ENCODE peak calls at places on chromosomes 16 and 17, in nine cellular contexts. I, C, R, Z, D, G, L, Q and H are unnamed samples.

GRCh38 chr16:81810361-81810760 is 31.3 kb downstream of the PLCG2 start:
- DNase-seq in I (no peak), C (no peak), G (no peak), R (no peak), L (no peak), D (no peak), Z (no peak), Q (no peak), H (no peak)

GRCh38 chr16:26594666-26595065 is 472.1 kb upstream of the C16orf82 start:
- DNase-seq in D (no peak), R (no peak), I (no peak), C (no peak), Z (no peak), G (no peak), Q (no peak), L (no peak), H (no peak)

GRCh38 chr17:79742951-79743476 is 12.3 kb downstream of the ENPP7 start:
- DNase-seq in G (no peak), L (no peak), Q (no peak), I (no peak), Z (no peak), C (no peak), R (no peak), D (no peak), H (no peak)

GRCh38 chr16:77288222-77288621 is 89.0 kb downstream of the SYCE1L start:
- DNase-seq in C (no peak), Q (peak), G (no peak), I (no peak), R (no peak), D (no peak), L (no peak), Z (peak), H (no peak)

GRCh38 chr17:33981713-33982601 is 273.1 kb upstream of the CCL2 start:
- DNase-seq in D (no peak), Q (no peak), I (no peak), L (peak), C (no peak), R (peak), G (no peak), Z (no peak), H (no peak)

GRCh38 chr16:17138801-17139200 is 332.0 kb downstream of the XYLT1 start:
- DNase-seq in Z (peak), D (no peak), L (peak), R (no peak), G (peak), Q (no peak), I (no peak), C (no peak), H (no peak)

GRCh38 chr17:60321336-60322055 is 70.4 kb downstream of the USP32 start:
- DNase-seq in I (no peak), D (no peak), G (no peak), Q (no peak), Z (no peak), R (no peak), L (no peak), C (no peak), H (no peak)

GRCh38 chr17:17535957-17536356 is 39.8 kb upstream of the RASD1 start:
- DNase-seq in C (peak), R (peak), Z (peak), G (no peak), I (peak), Q (peak), D (peak), L (no peak), H (no peak)

GRCh38 chr17:38879878-38880727 is 10.2 kb downstream of the LASP1 start:
- DNase-seq in I (no peak), D (no peak), G (peak), Q (peak), R (no peak), C (peak), L (peak), Z (peak), H (no peak)

GRCh38 chr17:77645441-77646430 is 312.8 kb upstream of the TNRC6C start:
- DNase-seq in D (no peak), R (no peak), G (no peak), C (no peak), L (peak), Z (peak), I (no peak), Q (peak), H (no peak)

GRCh38 chr17:64037802-64038201 is 17.4 kb upstream of the ICAM2 start:
- DNase-seq in I (no peak), G (no peak), D (no peak), Z (no peak), L (no peak), R (no peak), Q (no peak), C (no peak), H (no peak)

GRCh38 chr16:88020513-88020885 is 69.3 kb downstream of the BANP start:
- DNase-seq in Z (no peak), G (no peak), I (no peak), R (no peak), Q (no peak), C (no peak), L (no peak), D (no peak), H (peak)

GRCh38 chr17:46873941-46874645 is 22.7 kb downstream of the WNT9B start:
- DNase-seq in Z (no peak), I (no peak), G (no peak), C (no peak), L (no peak), D (no peak), Q (no peak), R (no peak), H (no peak)

GRCh38 chr17:45038771-45039634 is 12.4 kb downstream of the DCAKD start:
- DNase-seq in R (no peak), D (peak), C (no peak), Z (no peak), L (no peak), Q (peak), G (no peak), I (peak), H (no peak)

GRCh38 chr16:88686062-88686438 is 257 bp downstream of the SNAI3 start:
- DNase-seq in Q (no peak), D (no peak), C (no peak), I (no peak), R (no peak), L (no peak), Z (no peak), G (no peak), H (no peak)

GRCh38 chr16:56298948-56299602 is 107.8 kb downstream of the GNAO1 start:
- DNase-seq in D (no peak), R (no peak), Q (no peak), G (no peak), C (no peak), I (peak), Z (no peak), L (no peak), H (no peak)

GRCh38 chr17:18951941-18952842 is at the start of gene SLC5A10:
- DNase-seq in D (no peak), C (peak), G (peak), R (no peak), I (no peak), Z (no peak), Q (no peak), L (no peak), H (peak)

GRCh38 chr16:57091990-57092785 is at the start of gene CPNE2:
- DNase-seq in R (peak), G (peak), I (peak), Q (peak), D (peak), C (peak), Z (peak), L (peak), H (no peak)

GRCh38 chr17:29061036-29061435 is 18.1 kb downstream of the PIPOX start:
- DNase-seq in Z (no peak), I (no peak), G (no peak), R (no peak), D (no peak), Q (peak), L (no peak), C (no peak), H (no peak)

GRCh38 chr16:86529160-86529559 is 18.8 kb downstream of the FOXF1 start:
- DNase-seq in Q (no peak), D (no peak), G (no peak), Z (peak), L (no peak), R (no peak), C (no peak), I (no peak), H (no peak)

GRCh38 chr16:69040144-69040909 is 65.1 kb upstream of the HAS3 start:
- DNase-seq in L (no peak), D (no peak), Q (peak), G (no peak), Z (peak), I (no peak), R (no peak), C (no peak), H (no peak)

GRCh38 chr17:60098578-60098977 is 19.9 kb upstream of the HEATR6 start:
- DNase-seq in Z (no peak), G (no peak), I (no peak), L (no peak), C (no peak), D (no peak), R (no peak), Q (no peak), H (no peak)

GRCh38 chr16:566475-567361 is at the start of gene NHLRC4:
- DNase-seq in Z (peak), L (peak), G (peak), Q (peak), C (no peak), D (peak), I (peak), R (peak), H (no peak)

GRCh38 chr17:18318122-18318521 is 3.0 kb downstream of the SMCR8 start:
- DNase-seq in C (no peak), D (no peak), L (no peak), G (no peak), Q (no peak), Z (no peak), R (no peak), I (no peak), H (no peak)

GRCh38 chr17:56176101-56176500 is 22.8 kb downstream of the ANKFN1 start:
- DNase-seq in Z (peak), I (no peak), L (no peak), G (no peak), R (no peak), C (no peak), D (no peak), Q (peak), H (no peak)

GRCh38 chr17:75592364-75593020 is 4.9 kb downstream of the MYO15B start:
- DNase-seq in G (no peak), Q (no peak), R (no peak), C (no peak), D (no peak), Z (no peak), L (no peak), I (no peak), H (no peak)

GRCh38 chr16:21223787-21224186 is 9.7 kb upstream of the ANKS4B start:
- DNase-seq in I (no peak), Q (no peak), G (peak), D (no peak), L (no peak), C (no peak), Z (no peak), R (peak), H (no peak)

GRCh38 chr16:49470550-49470949 is 96.9 kb downstream of the C16orf78 start:
- DNase-seq in C (no peak), I (no peak), Z (no peak), R (peak), G (no peak), L (no peak), Q (no peak), D (no peak), H (no peak)

GRCh38 chr16:24013733-24014645 is 178.2 kb downstream of the PRKCB start:
- DNase-seq in Z (no peak), L (no peak), D (no peak), G (no peak), R (peak), I (no peak), C (no peak), Q (no peak), H (peak)

GRCh38 chr17:79951361-79952264 is 84.1 kb downstream of the TBC1D16 start:
- DNase-seq in R (no peak), I (no peak), Q (peak), C (no peak), D (peak), L (peak), Z (peak), G (no peak), H (peak)

GRCh38 chr17:40320771-40321501 is 12.0 kb downstream of the RARA start:
- DNase-seq in I (peak), Z (no peak), R (peak), G (no peak), Q (peak), D (no peak), L (no peak), C (no peak), H (no peak)

GRCh38 chr17:80267391-80267790 is 6.7 kb downstream of the RNF213 start:
- DNase-seq in Q (no peak), L (no peak), D (no peak), G (no peak), I (no peak), C (no peak), Z (peak), R (no peak), H (no peak)

GRCh38 chr17:31843382-31843780 is 15.7 kb downstream of the COPRS start:
- DNase-seq in C (no peak), Z (peak), R (no peak), D (no peak), Q (peak), I (no peak), L (no peak), G (no peak), H (no peak)

GRCh38 chr16:370443-370842 is at the start of gene MRPL28:
- DNase-seq in D (peak), I (peak), R (peak), L (peak), Z (peak), C (peak), G (peak), Q (peak), H (peak)

DNA sequence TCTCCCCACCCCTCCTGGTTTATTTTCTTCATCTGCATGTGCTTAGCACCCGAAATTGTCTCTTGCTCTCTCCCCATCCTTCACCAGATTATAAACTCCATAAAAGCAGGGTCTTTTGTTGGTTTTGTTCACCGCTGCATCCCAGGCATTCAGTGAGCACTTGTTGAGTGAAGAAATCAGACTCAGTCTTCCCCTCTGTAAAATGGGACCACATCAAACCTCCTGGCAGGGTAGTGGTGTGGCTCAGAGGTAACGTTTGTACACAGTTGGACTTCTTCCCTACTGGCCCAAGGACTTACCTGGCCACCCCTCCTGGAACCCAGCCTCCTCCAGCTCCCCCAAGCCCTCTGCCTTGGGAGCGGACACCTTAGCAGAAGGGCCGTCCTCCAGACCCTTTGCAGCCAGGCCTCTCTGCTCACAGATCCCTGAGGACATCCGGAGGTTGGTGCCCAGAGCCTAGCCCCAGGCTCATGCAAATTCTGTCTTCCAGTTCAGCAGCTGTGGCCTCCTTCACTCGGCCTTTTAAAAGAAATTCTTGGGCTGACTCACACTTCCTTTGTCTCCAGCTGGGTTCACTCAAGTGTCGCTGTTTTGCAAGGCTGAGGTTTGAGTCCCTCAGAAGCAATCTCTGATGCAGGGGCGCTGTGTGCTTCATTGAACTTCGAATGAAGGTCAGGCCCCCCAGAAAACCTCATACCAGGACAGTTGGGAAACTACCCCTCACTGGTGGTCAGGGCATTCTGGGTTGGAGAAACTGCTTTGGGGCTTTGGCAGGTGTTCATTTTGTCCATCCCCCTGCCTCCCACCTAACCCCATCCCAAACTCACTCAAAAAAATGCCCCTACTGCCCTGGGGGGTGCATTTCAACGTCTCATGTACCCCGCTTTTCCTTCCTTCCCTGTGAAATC is 16.8 kb upstream of the RMI2 start:
- DNase-seq in Q (peak), R (peak), L (no peak), Z (peak), D (no peak), G (peak), C (peak), I (peak), H (peak)
- TF ChIP-seq CTCF in Q (no peak), R (no peak), L (no peak), Z (no peak), D (no peak), G (no peak), C (no peak), I (no peak), H (no peak)

DNA sequence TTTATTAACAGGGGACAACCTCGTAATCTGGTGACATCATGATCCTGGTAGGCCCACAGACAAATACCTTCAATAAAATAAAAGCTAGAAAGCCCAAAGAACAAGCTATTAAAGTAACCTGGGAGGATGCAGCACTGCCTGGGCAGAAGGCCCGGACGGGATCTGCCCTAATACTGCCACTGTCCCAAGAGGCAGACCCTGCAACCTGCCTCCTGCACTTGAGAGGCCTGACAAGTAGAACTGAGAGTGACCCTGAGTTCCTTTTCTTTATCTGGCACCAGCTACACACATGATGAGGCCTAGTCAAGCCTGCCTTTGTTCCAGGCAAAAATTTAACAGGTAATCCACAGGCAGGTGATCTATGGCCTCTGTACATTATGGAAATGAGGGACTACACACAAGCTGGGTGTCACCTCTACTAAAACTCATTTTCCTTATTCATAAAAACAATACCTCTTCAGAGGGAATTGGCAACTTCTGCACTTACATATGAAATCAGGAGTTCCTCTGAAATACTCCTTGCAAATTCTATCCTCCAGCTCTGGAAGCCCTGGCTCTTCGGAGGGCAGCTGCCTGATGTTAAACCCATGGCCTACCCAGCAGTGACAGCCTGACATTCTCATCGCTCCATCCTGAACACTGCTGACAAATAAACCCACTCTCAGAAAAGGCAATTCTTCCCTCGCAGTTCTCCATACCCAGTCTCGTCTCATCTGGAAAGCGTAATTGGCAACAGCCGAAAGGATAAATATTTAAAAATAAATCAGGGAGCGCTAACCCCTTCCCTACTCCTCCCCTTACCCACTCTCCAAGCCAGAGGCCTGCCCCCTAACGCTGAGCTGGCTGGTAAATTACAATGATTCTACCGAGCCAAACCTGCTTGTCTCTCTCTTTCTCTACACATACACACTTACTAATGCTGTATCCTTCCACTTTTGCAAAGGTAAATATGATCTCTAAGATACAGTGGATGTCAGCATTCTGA is 2.5 kb upstream of the ZFHX3 start:
- DNase-seq in D (no peak), Q (no peak), G (no peak), C (no peak), L (no peak), I (peak), Z (no peak), R (no peak), H (no peak)
- TF ChIP-seq CTCF in D (peak), Q (no peak), G (no peak), C (no peak), L (no peak), I (no peak), Z (no peak), R (no peak), H (no peak)

DNA sequence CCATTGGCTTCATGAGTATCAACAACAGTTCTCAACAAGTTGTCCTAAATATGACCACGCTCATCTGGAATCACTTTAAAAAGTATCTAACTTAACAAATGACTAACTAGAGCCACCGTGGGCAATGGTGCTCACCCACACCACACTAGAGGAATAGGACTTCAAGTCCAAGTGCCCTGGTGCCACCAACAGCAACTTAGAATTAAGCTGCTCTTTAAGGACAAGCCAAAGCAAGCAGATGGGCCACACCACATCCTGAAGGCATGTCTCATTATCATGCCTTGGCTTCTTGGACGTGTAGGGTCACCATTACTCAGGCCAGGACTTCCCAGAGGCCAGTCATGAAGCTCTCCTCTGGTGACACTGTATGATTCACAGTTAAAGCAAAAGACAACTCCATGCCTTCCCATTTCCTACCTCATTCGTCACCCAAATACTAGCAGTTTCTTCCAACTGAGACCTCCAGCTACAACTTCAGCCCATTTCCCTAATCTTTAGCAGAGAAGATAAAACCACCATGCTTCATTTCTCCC is 9.4 kb upstream of the SLC6A4 start:
- DNase-seq in Q (peak), R (no peak), C (no peak), I (no peak), D (no peak), Z (peak), G (no peak), L (no peak), H (no peak)
- TF ChIP-seq CTCF in Q (no peak), R (no peak), C (no peak), I (no peak), D (no peak), Z (no peak), G (no peak), L (no peak), H (no peak)

DNA sequence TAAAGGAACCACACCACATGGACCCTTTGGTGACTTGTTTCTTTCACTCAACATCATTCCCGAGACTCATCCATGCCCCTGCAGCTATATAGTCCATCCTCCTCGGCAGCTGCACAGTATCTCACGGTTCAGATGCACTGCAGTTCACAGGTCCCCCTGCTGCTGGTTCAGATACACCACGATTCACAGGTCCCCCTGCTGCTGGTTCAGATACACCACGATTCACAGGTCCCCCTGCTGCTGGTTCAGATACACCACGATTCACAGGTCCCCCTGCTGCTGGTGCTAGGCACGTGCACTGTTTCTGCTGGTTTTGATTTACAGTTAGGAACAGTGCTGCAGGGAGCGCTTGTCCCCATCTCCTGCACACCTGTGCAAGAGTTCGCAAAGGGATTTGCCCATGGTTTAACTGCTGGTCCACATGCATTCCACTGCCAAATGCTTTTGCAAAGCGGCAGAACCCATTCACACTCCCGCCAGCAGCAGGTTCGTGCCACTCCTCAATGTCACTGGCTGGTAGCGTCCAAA is 3.8 kb downstream of the HSDL1 start:
- DNase-seq in D (no peak), L (no peak), G (peak), Q (no peak), R (no peak), Z (no peak), C (peak), I (no peak), H (no peak)
- TF ChIP-seq CTCF in D (no peak), L (no peak), G (no peak), Q (no peak), R (no peak), Z (no peak), C (no peak), I (no peak), H (no peak)